ENCODE peak calls at places on chromosomes 3 and 15, in four cellular contexts. H, T, O and J are unnamed samples.

GRCh38 chr3:78048698-78049097 is 1008.8 kb downstream of the ROBO2 start:
- DNase-seq in H (peak; percentile 5), T (no peak), O (no peak), J (no peak)

GRCh38 chr15:58524247-58524646 is 92.5 kb downstream of the LIPC start:
- DNase-seq in H (no peak), T (no peak), O (no peak), J (no peak)

GRCh38 chr3:16048435-16049318 is 125.8 kb upstream of the GALNT15 start:
- DNase-seq in H (peak; percentile 84), T (peak; percentile 77), O (peak; percentile 82), J (no peak)

GRCh38 chr3:195700319-195700718 is 20.5 kb upstream of the MUC20 start:
- DNase-seq in H (no peak), T (no peak), O (no peak), J (no peak)

GRCh38 chr3:123081718-123082369 is 15.0 kb downstream of the PDIA5 start:
- DNase-seq in H (no peak), T (no peak), O (no peak), J (no peak)

GRCh38 chr15:51718199-51718598 is 19.3 kb downstream of the LYSMD2 start:
- DNase-seq in H (no peak), T (no peak), O (no peak), J (no peak)

GRCh38 chr3:18740631-18741583 is 315.8 kb upstream of the SATB1 start:
- DNase-seq in H (no peak), T (no peak), O (no peak), J (no peak)

GRCh38 chr15:39623550-39623931 is 42.7 kb downstream of the THBS1 start:
- DNase-seq in H (no peak), T (no peak), O (no peak), J (no peak)

GRCh38 chr3:182364323-182364722 is 429.0 kb upstream of the ATP11B start:
- DNase-seq in H (no peak), T (no peak), O (peak; percentile 24), J (no peak)

GRCh38 chr15:66894363-66894762 is 171.0 kb upstream of the SMAD3 start:
- DNase-seq in H (no peak), T (no peak), O (no peak), J (no peak)

GRCh38 chr3:179967622-179968021 is 69.1 kb downstream of the PEX5L start:
- DNase-seq in H (peak; percentile 60), T (no peak), O (peak; percentile 28), J (no peak)

GRCh38 chr3:141229132-141229531 is 2.5 kb upstream of the PXYLP1 start:
- DNase-seq in H (no peak), T (no peak), O (no peak), J (no peak)

GRCh38 chr3:64675848-64676247 is 12.0 kb downstream of the ADAMTS9 start:
- DNase-seq in H (no peak), T (no peak), O (no peak), J (no peak)

GRCh38 chr3:12196684-12197083 is 38.0 kb upstream of the TIMP4 start:
- DNase-seq in H (no peak), T (no peak), O (no peak), J (no peak)

GRCh38 chr15:99433026-99433756 is 132.6 kb upstream of the MEF2A start:
- DNase-seq in H (no peak), T (peak; percentile 18), O (no peak), J (no peak)

GRCh38 chr15:78427985-78428384 is 10.0 kb upstream of the IREB2 start:
- DNase-seq in H (no peak), T (no peak), O (no peak), J (no peak)

GRCh38 chr15:49190586-49190985 is 20.5 kb downstream of the GALK2 start:
- DNase-seq in H (no peak), T (no peak), O (no peak), J (no peak)

GRCh38 chr3:159775372-159775961 is 213.2 kb upstream of the IL12A start:
- DNase-seq in H (no peak), T (peak; percentile 64), O (peak; percentile 62), J (no peak)